ENCODE peak calls at places on chromosomes 5 and 9, in five cellular contexts. N, B, C, P and U are unnamed samples.

GRCh38 chr9:95317893-95318211 is 343 bp upstream of the FANCC start:
- DNase-seq in N (no peak), B (no peak), C (no peak), P (no peak), U (no peak)

GRCh38 chr5:39399135-39400036 is 25.4 kb downstream of the DAB2 start:
- DNase-seq in N (no peak), B (peak), C (no peak), P (peak), U (no peak)

GRCh38 chr9:36970007-36970888 is 63.8 kb downstream of the PAX5 start:
- DNase-seq in N (no peak), B (no peak), C (no peak), P (no peak), U (no peak)

GRCh38 chr9:127949827-127950512 is 12.3 kb upstream of the DPM2 start:
- DNase-seq in N (no peak), B (no peak), C (peak), P (no peak), U (no peak)

GRCh38 chr5:43039468-43040286 is 442 bp downstream of the ANXA2R start:
- DNase-seq in N (peak), B (peak), C (peak), P (peak), U (no peak)

GRCh38 chr5:142325677-142326479 is 1.1 kb upstream of the SPRY4 start:
- DNase-seq in N (peak), B (peak), C (peak), P (peak), U (peak)

GRCh38 chr9:10371824-10372223 is 241.0 kb downstream of the PTPRD start:
- DNase-seq in N (no peak), B (no peak), C (no peak), P (no peak), U (no peak)

GRCh38 chr5:117102591-117102990 is 528.0 kb upstream of the SEMA6A start:
- DNase-seq in N (no peak), B (no peak), C (no peak), P (no peak), U (no peak)

GRCh38 chr9:127114606-127115005 is 7.8 kb downstream of the ANGPTL2 start:
- DNase-seq in N (no peak), B (no peak), C (no peak), P (no peak), U (no peak)

GRCh38 chr5:60844429-60844890 is 391 bp upstream of the ELOVL7 start:
- DNase-seq in N (no peak), B (peak), C (no peak), P (peak), U (no peak)

GRCh38 chr9:4805519-4805918 is 12.8 kb downstream of the RCL1 start:
- DNase-seq in N (no peak), B (no peak), C (no peak), P (no peak), U (no peak)

GRCh38 chr9:111533099-111533785 is 8.3 kb downstream of the ZNF483 start:
- DNase-seq in N (no peak), B (peak), C (no peak), P (peak), U (no peak)

GRCh38 chr9:102069969-102070368 is 331.5 kb upstream of the GRIN3A start:
- DNase-seq in N (no peak), B (peak), C (no peak), P (no peak), U (no peak)

GRCh38 chr9:113463418-113464285 is at the start of gene RGS3:
- DNase-seq in N (no peak), B (no peak), C (peak), P (no peak), U (no peak)

GRCh38 chr5:138440226-138441073 is 1.6 kb downstream of the REEP2 start:
- DNase-seq in N (no peak), B (no peak), C (no peak), P (no peak), U (no peak)
- TF ChIP-seq CTCF in N (no peak), B (no peak), C (no peak), P (no peak), U (no peak)

GRCh38 chr5:956941-957729 is 51.5 kb upstream of the NKD2 start:
- DNase-seq in N (peak), B (peak), C (no peak), P (peak), U (no peak)
- TF ChIP-seq CTCF in N (no peak), B (peak), C (no peak), P (peak), U (no peak)

DNA sequence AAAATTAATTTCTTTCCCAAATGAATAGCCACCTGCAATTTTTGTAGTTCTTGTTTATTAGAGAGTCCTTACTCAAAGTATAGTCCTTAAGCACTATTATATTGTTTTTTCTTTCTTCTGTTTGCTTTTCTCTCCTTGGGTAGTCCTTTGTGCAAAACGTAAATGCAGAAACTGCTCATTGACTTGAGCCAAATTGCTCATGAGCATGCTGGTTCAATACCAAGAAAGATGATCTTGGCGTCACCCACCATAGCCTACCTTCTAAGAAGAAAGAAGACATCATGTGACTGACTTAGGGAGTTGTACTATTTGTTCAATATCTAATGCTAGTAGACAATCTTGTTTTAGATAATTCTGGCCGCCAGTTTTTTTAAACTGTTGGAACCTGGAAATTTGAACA is 248.8 kb upstream of the DMRT1 start:
- DNase-seq in N (no peak), B (no peak), C (no peak), P (no peak), U (no peak)
- TF ChIP-seq CTCF in N (no peak), B (no peak), C (no peak), P (no peak), U (no peak)

GRCh38 chr5:132677191-132677590 is 3.4 kb downstream of the IL4 start:
- DNase-seq in N (no peak), B (peak), C (no peak), P (peak), U (no peak)
- TF ChIP-seq CTCF in N (no peak), B (peak), C (no peak), P (peak), U (peak)

GRCh38 chr9:114614373-114614772 is 3.3 kb downstream of the TMEM268 start:
- DNase-seq in N (no peak), B (no peak), C (no peak), P (no peak), U (no peak)
- TF ChIP-seq CTCF in N (no peak), B (no peak), C (no peak), P (no peak), U (no peak)